ENCODE peak calls at places on chromosomes 7 and 10, in six cellular contexts. B, O, A, U, D and Y are unnamed samples.

GRCh38 chr7:140347218-140347617 is 51.1 kb downstream of the SLC37A3 start:
- DNase-seq in B (no peak), O (no peak), U (no peak), A (no peak), D (no peak), Y (peak)

GRCh38 chr7:43850348-43851116 is 18.8 kb downstream of the MRPS24 start:
- DNase-seq in D (peak), O (no peak), U (no peak), A (no peak), B (no peak), Y (no peak)

GRCh38 chr10:72834183-72834825 is 59.2 kb upstream of the OIT3 start:
- DNase-seq in O (peak), U (peak), D (peak), A (peak), B (peak), Y (peak)

GRCh38 chr10:123043409-123043925 is 34.7 kb downstream of the ACADSB start:
- DNase-seq in D (peak), A (peak), O (peak), B (peak), U (peak), Y (peak)

GRCh38 chr7:149817301-149817771 is 20.8 kb upstream of the ZNF862 start:
- DNase-seq in U (no peak), D (no peak), O (no peak), A (no peak), B (no peak), Y (peak)

GRCh38 chr10:47361293-47361692 is 13.1 kb downstream of the RBP3 start:
- DNase-seq in O (peak), A (peak), B (peak), D (no peak), U (peak), Y (peak)

GRCh38 chr10:60441515-60441914 is 51.8 kb upstream of the ANK3 start:
- DNase-seq in O (peak), B (no peak), D (no peak), U (peak), A (peak), Y (no peak)

GRCh38 chr10:111084346-111085255 is 7.8 kb downstream of the ADRA2A start:
- DNase-seq in B (no peak), U (no peak), A (no peak), D (no peak), O (no peak), Y (no peak)

GRCh38 chr10:93652857-93653256 is 40.5 kb downstream of the PDE6C start:
- DNase-seq in U (peak), A (no peak), D (no peak), B (no peak), O (no peak), Y (no peak)

GRCh38 chr7:45921699-45922519 is 837 bp upstream of the IGFBP3 start:
- DNase-seq in A (peak), U (peak), B (peak), D (no peak), O (peak), Y (peak)

GRCh38 chr7:476736-477360 is 42.8 kb downstream of the PDGFA start:
- DNase-seq in U (no peak), A (no peak), B (no peak), D (no peak), O (no peak), Y (no peak)

GRCh38 chr7:23471090-23471859 is 984 bp upstream of the IGF2BP3 start:
- DNase-seq in U (peak), O (peak), D (no peak), A (peak), B (peak), Y (peak)

GRCh38 chr10:110681023-110681681 is 37.0 kb downstream of the RBM20 start:
- DNase-seq in D (no peak), U (peak), O (peak), A (peak), B (peak), Y (peak)

GRCh38 chr7:128872394-128872824 is 9.8 kb downstream of the ATP6V1F start:
- DNase-seq in U (no peak), O (no peak), B (peak), D (no peak), A (no peak), Y (no peak)

GRCh38 chr10:43348511-43349312 is 22.7 kb upstream of the FXYD4 start:
- DNase-seq in D (peak), B (peak), O (peak), U (peak), A (peak), Y (peak)

GRCh38 chr7:47254081-47255006 is 327.6 kb downstream of the TNS3 start:
- DNase-seq in U (peak), A (peak), O (peak), D (no peak), B (peak), Y (peak)

GRCh38 chr7:52502281-52502680 is 533.2 kb upstream of the POM121L12 start:
- DNase-seq in A (no peak), O (no peak), U (no peak), B (no peak), D (no peak), Y (no peak)

GRCh38 chr7:17392846-17393245 is 94.4 kb downstream of the AHR start:
- DNase-seq in U (peak), O (no peak), B (no peak), A (no peak), D (no peak), Y (no peak)

GRCh38 chr7:28176174-28176573 is 4.4 kb downstream of the JAZF1 start:
- DNase-seq in B (no peak), U (peak), O (no peak), A (no peak), D (no peak), Y (no peak)

GRCh38 chr10:61023053-61023452 is 79.1 kb upstream of the RHOBTB1 start:
- DNase-seq in D (no peak), U (no peak), O (no peak), A (no peak), B (no peak), Y (no peak)

GRCh38 chr10:46560381-46560780 is 3.9 kb upstream of the GPRIN2 start:
- DNase-seq in D (no peak), A (no peak), B (no peak), U (no peak), O (no peak), Y (no peak)

GRCh38 chr7:8378349-8379019 is 54.9 kb upstream of the NXPH1 start:
- DNase-seq in B (no peak), U (no peak), A (no peak), D (no peak), O (no peak), Y (peak)

GRCh38 chr10:77478248-77478963 is 159.2 kb downstream of the KCNMA1 start:
- DNase-seq in D (no peak), O (no peak), A (no peak), B (no peak), U (peak), Y (no peak)

GRCh38 chr10:79051766-79052165 is 17.0 kb upstream of the ZMIZ1 start:
- DNase-seq in D (no peak), U (no peak), A (no peak), B (no peak), O (no peak), Y (no peak)

GRCh38 chr10:12898271-12898670 is 103.2 kb downstream of the CCDC3 start:
- DNase-seq in U (no peak), A (no peak), B (no peak), D (no peak), O (no peak), Y (no peak)

GRCh38 chr10:60759181-60759580 is 19.1 kb upstream of the CDK1 start:
- DNase-seq in O (no peak), A (no peak), U (no peak), D (no peak), B (no peak), Y (no peak)

GRCh38 chr10:10849306-10849705 is 168.4 kb upstream of the CELF2 start:
- DNase-seq in A (no peak), B (no peak), O (no peak), U (no peak), D (no peak), Y (no peak)

GRCh38 chr10:117950408-117950807 is 96.3 kb downstream of the RAB11FIP2 start:
- DNase-seq in D (no peak), B (no peak), U (no peak), O (no peak), A (no peak), Y (no peak)

GRCh38 chr7:25256424-25256823 is 28.1 kb upstream of the NPVF start:
- DNase-seq in U (no peak), D (no peak), B (no peak), O (no peak), A (no peak), Y (no peak)

GRCh38 chr7:1555813-1556540 is at the start of gene TMEM184A:
- DNase-seq in A (peak), O (peak), U (no peak), B (peak), D (no peak), Y (peak)

GRCh38 chr10:122531935-122532334 is 28.6 kb upstream of the DMBT1 start:
- DNase-seq in O (no peak), B (no peak), U (no peak), A (no peak), D (no peak), Y (no peak)

GRCh38 chr10:98957801-98958200 is 277.9 kb downstream of the HPSE2 start:
- DNase-seq in A (no peak), O (no peak), D (no peak), U (peak), B (no peak), Y (no peak)

GRCh38 chr7:121562274-121562673 is 166.2 kb upstream of the FAM3C start:
- DNase-seq in A (no peak), O (no peak), U (peak), B (no peak), D (no peak), Y (no peak)

GRCh38 chr10:58546137-58546536 is 33.5 kb downstream of the BICC1 start:
- DNase-seq in D (no peak), O (no peak), A (no peak), B (no peak), U (no peak), Y (no peak)

GRCh38 chr10:44827431-44828006 is 83.6 kb upstream of the TMEM72 start:
- DNase-seq in A (no peak), D (no peak), O (peak), U (no peak), B (no peak), Y (no peak)

GRCh38 chr10:132532784-132533560 is 4.6 kb upstream of the INPP5A start:
- DNase-seq in U (peak), D (no peak), B (no peak), A (peak), O (no peak), Y (no peak)
- TF ChIP-seq SMC3 in U (no peak), D (no peak), B (no peak), A (no peak), O (no peak), Y (no peak)

GRCh38 chr10:30751678-30752331 is 122.3 kb upstream of the LYZL2 start:
- DNase-seq in B (peak), O (no peak), U (peak), D (peak), A (peak), Y (peak)
- TF ChIP-seq SMC3 in B (peak), O (no peak), U (peak), D (peak), A (peak), Y (peak)

DNA sequence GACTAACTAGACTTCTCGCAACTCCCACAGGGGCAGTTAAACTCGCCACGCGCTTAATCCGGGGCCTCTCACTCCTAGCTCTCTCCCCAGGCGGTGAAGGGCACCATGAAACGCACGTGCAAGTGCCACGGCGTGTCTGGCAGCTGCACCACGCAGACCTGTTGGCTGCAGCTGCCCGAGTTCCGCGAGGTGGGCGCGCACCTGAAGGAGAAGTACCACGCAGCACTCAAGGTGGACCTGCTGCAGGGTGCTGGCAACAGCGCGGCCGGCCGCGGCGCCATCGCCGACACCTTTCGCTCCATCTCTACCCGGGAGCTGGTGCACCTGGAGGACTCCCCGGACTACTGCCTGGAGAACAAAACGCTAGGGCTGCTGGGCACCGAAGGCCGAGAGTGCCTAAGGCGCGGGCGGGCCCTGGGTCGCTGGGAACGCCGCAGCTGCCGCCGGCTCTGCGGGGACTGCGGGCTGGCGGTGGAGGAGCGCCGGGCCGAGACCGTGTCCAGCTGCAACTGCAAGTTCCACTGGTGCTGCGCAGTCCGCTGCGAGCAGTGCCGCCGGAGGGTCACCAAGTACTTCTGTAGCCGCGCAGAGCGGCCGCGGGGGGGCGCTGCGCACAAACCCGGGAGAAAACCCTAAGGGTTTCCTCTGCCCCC is 19.5 kb downstream of the WNT8B start:
- DNase-seq in B (peak), D (no peak), A (peak), U (peak), O (peak), Y (peak)
- TF ChIP-seq SMC3 in B (peak), D (peak), A (peak), U (peak), O (no peak), Y (peak)

DNA sequence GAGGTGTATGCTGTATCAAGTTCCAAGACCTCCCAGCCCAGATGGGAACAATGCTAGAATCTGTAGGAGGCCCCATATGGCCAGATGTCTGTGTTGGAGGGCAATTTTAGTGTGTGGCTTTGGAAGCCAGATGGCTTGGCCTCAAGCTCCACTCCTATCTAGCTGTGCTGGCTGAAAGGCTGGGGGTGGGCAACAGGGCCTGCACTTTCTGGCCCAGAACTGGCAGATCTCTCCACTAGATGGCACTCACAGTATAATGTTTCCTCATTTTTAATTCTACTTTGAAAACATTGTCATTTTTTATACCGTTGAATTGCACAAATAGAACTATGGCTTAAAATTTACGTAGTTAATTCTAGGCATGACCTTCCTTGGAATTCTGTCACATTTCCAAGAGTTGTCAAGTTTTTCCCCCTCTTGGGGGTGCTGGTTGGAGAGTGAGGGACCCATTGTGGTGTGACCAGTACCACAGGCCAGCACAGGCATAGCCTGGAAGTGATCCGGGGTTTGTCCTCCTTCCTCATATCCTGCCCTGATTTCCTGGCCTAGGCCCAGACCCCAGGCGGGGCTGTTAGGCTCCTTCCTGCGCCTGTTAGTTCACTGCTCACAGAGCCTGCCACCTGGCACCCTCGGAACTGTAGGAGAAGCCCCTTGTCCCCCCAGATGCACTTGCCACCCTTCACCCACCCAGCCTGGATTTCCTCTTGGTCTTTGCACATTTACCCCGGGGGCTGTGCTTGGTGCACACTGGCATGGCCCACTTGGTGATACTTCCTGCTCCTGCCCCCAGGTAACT is 52.9 kb downstream of the ARHGAP22 start:
- DNase-seq in A (peak), D (no peak), U (peak), B (peak), O (no peak), Y (peak)
- TF ChIP-seq SMC3 in A (peak), D (peak), U (peak), B (peak), O (no peak), Y (peak)

DNA sequence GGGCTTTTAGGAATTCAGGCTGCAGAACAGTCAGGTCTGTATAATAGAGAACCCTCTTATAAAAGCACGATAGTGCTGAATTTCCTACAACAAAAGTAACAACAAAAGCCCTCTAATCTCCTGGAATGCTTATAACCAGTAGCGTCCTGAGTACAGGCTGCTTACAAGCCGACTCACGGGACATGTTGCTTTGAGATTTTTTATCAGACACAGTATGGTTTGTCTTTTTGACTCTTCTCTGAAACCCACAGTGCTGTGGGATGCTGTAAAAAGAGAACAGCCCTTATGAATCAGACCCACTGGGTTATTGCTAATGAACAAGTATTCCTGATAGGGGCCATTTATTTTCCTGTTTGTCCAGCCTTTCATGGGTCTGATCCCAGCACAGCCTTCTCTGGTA is 59.4 kb downstream of the PLPP4 start:
- DNase-seq in A (no peak), O (no peak), B (no peak), U (no peak), D (no peak), Y (no peak)
- TF ChIP-seq SMC3 in A (no peak), O (no peak), B (no peak), U (no peak), D (no peak), Y (no peak)